ENCODE peak calls at places on chromosome 9, in nine cellular contexts. One of them, this sample, is unnamed. For H3K4me1, the result is how much of the 10 kb centered on the place peaks cover.

GRCh38 chr9:134519403-134520070 is 122.1 kb upstream of the COL5A1 start:
- DNase-seq in tibial artery: no peak
- DNase-seq in CD8-positive, alpha-beta T cell: no peak
- DNase-seq in mammary epithelial cell: no peak
- DNase-seq in BE2C: peak
- DNase-seq in transverse colon: no peak
- DNase-seq in PC-3: no peak
- DNase-seq in HCT116: no peak
- DNase-seq in ovary: no peak
- DNase-seq in this sample: no peak

GRCh38 chr9:97980918-97981827 is 2.0 kb upstream of the ANP32B start:
- DNase-seq in tibial artery: peak
- DNase-seq in CD8-positive, alpha-beta T cell: no peak
- DNase-seq in mammary epithelial cell: peak
- DNase-seq in BE2C: peak
- DNase-seq in transverse colon: peak
- DNase-seq in PC-3: no peak
- DNase-seq in HCT116: no peak
- DNase-seq in ovary: no peak
- DNase-seq in this sample: no peak

GRCh38 chr9:34992376-34992951 is 2.9 kb downstream of the DNAJB5 start:
- DNase-seq in tibial artery: peak
- DNase-seq in CD8-positive, alpha-beta T cell: no peak
- DNase-seq in mammary epithelial cell: peak
- DNase-seq in BE2C: peak
- DNase-seq in transverse colon: peak
- DNase-seq in PC-3: peak
- DNase-seq in HCT116: peak
- DNase-seq in ovary: peak
- DNase-seq in this sample: no peak

GRCh38 chr9:42386477-42386876 is 203.0 kb downstream of the SPATA31A6 start:
- DNase-seq in tibial artery: no peak
- DNase-seq in CD8-positive, alpha-beta T cell: no peak
- DNase-seq in mammary epithelial cell: no peak
- DNase-seq in BE2C: no peak
- DNase-seq in transverse colon: no peak
- DNase-seq in PC-3: no peak
- DNase-seq in HCT116: no peak
- DNase-seq in ovary: no peak
- DNase-seq in this sample: no peak

GRCh38 chr9:137960496-137960895 is 82.9 kb downstream of the CACNA1B start:
- DNase-seq in tibial artery: no peak
- DNase-seq in CD8-positive, alpha-beta T cell: no peak
- DNase-seq in mammary epithelial cell: no peak
- DNase-seq in BE2C: no peak
- DNase-seq in transverse colon: no peak
- DNase-seq in PC-3: no peak
- DNase-seq in HCT116: no peak
- DNase-seq in ovary: no peak
- DNase-seq in this sample: no peak

GRCh38 chr9:35267716-35268115 is 105.9 kb downstream of the UNC13B start:
- DNase-seq in tibial artery: no peak
- DNase-seq in CD8-positive, alpha-beta T cell: no peak
- DNase-seq in mammary epithelial cell: peak
- DNase-seq in BE2C: no peak
- DNase-seq in transverse colon: no peak
- DNase-seq in PC-3: no peak
- DNase-seq in HCT116: no peak
- DNase-seq in ovary: no peak
- DNase-seq in this sample: no peak

GRCh38 chr9:20754556-20754955 is 70.5 kb downstream of the FOCAD start:
- DNase-seq in tibial artery: no peak
- DNase-seq in CD8-positive, alpha-beta T cell: no peak
- DNase-seq in mammary epithelial cell: peak
- DNase-seq in BE2C: no peak
- DNase-seq in transverse colon: no peak
- DNase-seq in PC-3: peak
- DNase-seq in HCT116: no peak
- DNase-seq in ovary: no peak
- DNase-seq in this sample: no peak

GRCh38 chr9:123326662-123327093 is 29.3 kb upstream of the CRB2 start:
- DNase-seq in tibial artery: no peak
- DNase-seq in CD8-positive, alpha-beta T cell: no peak
- DNase-seq in mammary epithelial cell: no peak
- DNase-seq in BE2C: no peak
- DNase-seq in transverse colon: no peak
- DNase-seq in PC-3: no peak
- DNase-seq in HCT116: no peak
- DNase-seq in ovary: no peak
- DNase-seq in this sample: no peak

DNA sequence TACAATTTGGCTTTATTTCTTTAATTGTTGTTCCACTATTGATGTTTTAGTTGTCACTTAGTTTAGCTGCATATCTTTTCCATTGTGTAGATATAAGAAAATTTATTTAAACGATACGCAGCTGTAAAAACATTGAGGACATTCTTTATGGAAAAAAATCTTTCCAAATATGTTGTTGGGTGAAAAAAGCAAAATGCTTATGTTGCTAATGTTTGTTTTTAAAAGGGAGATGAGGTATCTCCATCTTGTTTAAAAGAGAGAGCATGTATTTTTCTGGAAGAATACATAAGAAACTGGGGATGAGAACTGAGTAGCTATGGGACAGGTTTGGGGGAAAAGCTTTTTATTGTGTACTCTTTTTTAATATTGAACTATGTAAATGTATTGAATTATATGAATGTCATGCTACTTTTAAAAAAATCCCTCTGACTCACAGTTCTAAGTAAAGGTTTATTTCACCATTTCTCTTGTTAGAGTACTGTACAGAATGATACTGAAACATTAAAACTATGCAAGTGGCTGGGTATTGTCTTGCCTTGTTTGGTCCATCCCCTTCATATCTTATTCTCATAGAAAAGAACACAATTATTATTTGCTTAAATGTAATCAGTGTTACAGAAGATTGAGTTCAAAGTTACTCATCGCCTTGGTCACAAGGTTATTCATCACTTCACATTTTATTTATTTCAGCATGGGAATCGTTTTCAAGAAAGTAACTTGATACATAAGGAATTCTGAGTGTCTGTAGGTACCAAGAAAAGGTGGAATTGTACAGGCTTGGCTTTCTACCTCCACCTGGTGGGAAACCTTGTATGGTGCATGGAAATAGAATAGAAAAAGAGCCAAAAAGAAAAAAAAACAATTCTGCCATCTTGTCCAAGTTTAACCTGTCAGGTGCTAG is 85.8 kb downstream of the RIC1 start:
- DNase-seq in tibial artery: no peak
- DNase-seq in CD8-positive, alpha-beta T cell: no peak
- DNase-seq in mammary epithelial cell: peak
- DNase-seq in BE2C: no peak
- DNase-seq in transverse colon: no peak
- DNase-seq in PC-3: peak
- DNase-seq in HCT116: peak
- DNase-seq in ovary: no peak
- DNase-seq in this sample: no peak
- TF ChIP-seq CTCF in tibial artery: no peak
- TF ChIP-seq CTCF in CD8-positive, alpha-beta T cell: peak
- TF ChIP-seq CTCF in mammary epithelial cell: peak
- TF ChIP-seq CTCF in BE2C: peak
- TF ChIP-seq CTCF in transverse colon: peak
- TF ChIP-seq CTCF in PC-3: peak
- TF ChIP-seq CTCF in HCT116: peak
- TF ChIP-seq CTCF in ovary: no peak
- TF ChIP-seq CTCF in this sample: peak

GRCh38 chr9:27765931-27766835 is 192.9 kb upstream of the C9orf72 start:
- DNase-seq in tibial artery: no peak
- DNase-seq in CD8-positive, alpha-beta T cell: no peak
- DNase-seq in mammary epithelial cell: no peak
- DNase-seq in BE2C: no peak
- DNase-seq in transverse colon: no peak
- DNase-seq in PC-3: no peak
- DNase-seq in HCT116: no peak
- DNase-seq in ovary: no peak
- DNase-seq in this sample: no peak

GRCh38 chr9:27765266-27765665 is 192.0 kb upstream of the C9orf72 start:
- DNase-seq in tibial artery: no peak
- DNase-seq in CD8-positive, alpha-beta T cell: no peak
- DNase-seq in mammary epithelial cell: peak
- DNase-seq in BE2C: no peak
- DNase-seq in transverse colon: no peak
- DNase-seq in PC-3: no peak
- DNase-seq in HCT116: no peak
- DNase-seq in ovary: no peak
- DNase-seq in this sample: no peak

GRCh38 chr9:27771803-27772545 is 198.7 kb upstream of the C9orf72 start:
- DNase-seq in tibial artery: no peak
- DNase-seq in CD8-positive, alpha-beta T cell: no peak
- DNase-seq in mammary epithelial cell: peak
- DNase-seq in BE2C: no peak
- DNase-seq in transverse colon: no peak
- DNase-seq in PC-3: peak
- DNase-seq in HCT116: no peak
- DNase-seq in ovary: no peak
- DNase-seq in this sample: no peak

GRCh38 chr9:27770541-27770940 is 197.3 kb upstream of the C9orf72 start:
- DNase-seq in tibial artery: no peak
- DNase-seq in CD8-positive, alpha-beta T cell: no peak
- DNase-seq in mammary epithelial cell: no peak
- DNase-seq in BE2C: no peak
- DNase-seq in transverse colon: no peak
- DNase-seq in PC-3: no peak
- DNase-seq in HCT116: no peak
- DNase-seq in ovary: no peak
- DNase-seq in this sample: no peak

DNA sequence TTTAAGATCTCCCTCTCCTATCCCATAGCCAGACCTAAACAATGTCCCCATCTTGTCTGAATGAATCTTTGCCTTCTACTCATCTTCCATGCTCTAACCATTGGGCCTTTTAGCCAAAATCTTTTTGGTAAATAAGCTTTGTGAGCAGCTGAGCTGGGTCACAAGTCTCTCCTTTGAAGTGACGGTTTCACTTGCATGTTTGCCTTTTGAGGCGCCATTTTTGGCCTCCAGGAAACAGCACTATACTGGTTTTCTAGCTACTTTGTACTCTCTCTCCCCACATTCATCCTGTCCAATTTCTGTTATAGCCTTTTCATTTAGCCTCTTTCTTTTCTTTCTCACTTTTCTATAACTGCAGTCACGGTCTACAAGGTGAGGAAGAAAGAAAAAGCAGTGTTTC is 195.5 kb upstream of the C9orf72 start:
- DNase-seq in tibial artery: no peak
- DNase-seq in CD8-positive, alpha-beta T cell: no peak
- DNase-seq in mammary epithelial cell: no peak
- DNase-seq in BE2C: no peak
- DNase-seq in transverse colon: no peak
- DNase-seq in PC-3: no peak
- DNase-seq in HCT116: no peak
- DNase-seq in ovary: no peak
- DNase-seq in this sample: no peak
- H3K4me1 ChIP-seq in tibial artery: under half
- H3K4me1 ChIP-seq in CD8-positive, alpha-beta T cell: under half
- H3K4me1 ChIP-seq in mammary epithelial cell: under half
- H3K4me1 ChIP-seq in BE2C: under half
- H3K4me1 ChIP-seq in transverse colon: under half
- H3K4me1 ChIP-seq in PC-3: under half
- H3K4me1 ChIP-seq in HCT116: under half
- H3K4me1 ChIP-seq in ovary: under half
- H3K4me1 ChIP-seq in this sample: under half

DNA sequence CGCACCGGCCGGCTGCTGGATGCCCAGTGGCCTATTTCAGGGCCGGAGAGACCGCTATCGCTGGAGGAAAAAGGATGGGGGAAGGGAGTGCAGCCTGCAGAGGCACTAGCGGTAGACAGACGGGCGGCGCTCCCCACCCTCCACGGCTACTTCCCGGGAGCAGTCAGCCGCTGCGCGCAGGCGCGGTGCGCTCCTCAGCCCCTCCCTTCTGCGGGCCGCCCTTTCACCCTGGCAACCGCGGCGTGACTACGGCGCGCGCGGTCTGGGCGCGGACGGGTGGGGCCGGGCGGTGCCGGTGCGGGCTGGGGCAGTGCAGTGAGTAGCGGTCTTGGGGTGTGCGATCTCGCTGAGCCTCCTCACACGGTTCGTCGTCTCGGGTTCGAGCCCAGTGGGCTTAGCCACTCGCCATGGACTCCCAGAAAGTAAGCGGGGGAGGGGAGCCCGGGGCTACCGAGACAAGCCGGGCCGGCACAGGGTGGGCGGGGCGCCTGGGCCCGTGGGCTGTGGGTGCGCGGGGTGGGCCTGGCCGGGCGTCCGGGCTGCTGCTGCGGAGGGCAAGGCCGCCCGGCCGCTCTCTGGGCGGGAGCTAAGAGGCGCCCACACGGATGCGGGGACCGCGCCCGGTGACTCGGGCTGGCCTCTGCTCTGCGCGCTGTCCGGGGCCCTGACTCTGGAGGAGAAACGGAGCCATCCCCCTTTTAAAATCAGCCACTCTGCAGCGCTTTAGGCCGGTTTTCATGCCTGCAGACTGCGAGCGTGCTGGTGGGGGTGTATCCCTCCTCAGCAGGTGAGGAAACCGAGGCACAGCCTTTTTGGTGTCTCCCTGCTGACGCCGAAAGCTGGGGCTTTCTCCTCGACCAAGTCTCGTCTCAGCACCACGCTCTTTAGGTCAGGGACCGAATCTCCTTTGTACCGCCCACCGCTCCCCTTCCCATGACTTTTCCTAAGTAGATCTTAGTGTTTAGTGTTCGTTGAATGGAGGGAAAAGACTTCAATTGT is at the start of gene FSD1L:
- DNase-seq in tibial artery: peak
- DNase-seq in CD8-positive, alpha-beta T cell: peak
- DNase-seq in mammary epithelial cell: peak
- DNase-seq in BE2C: peak
- DNase-seq in transverse colon: peak
- DNase-seq in PC-3: peak
- DNase-seq in HCT116: peak
- DNase-seq in ovary: peak
- DNase-seq in this sample: peak
- H3K4me3 ChIP-seq in tibial artery: peak
- H3K4me3 ChIP-seq in CD8-positive, alpha-beta T cell: peak
- H3K4me3 ChIP-seq in mammary epithelial cell: peak
- H3K4me3 ChIP-seq in BE2C: peak
- H3K4me3 ChIP-seq in transverse colon: peak
- H3K4me3 ChIP-seq in PC-3: peak
- H3K4me3 ChIP-seq in HCT116: peak
- H3K4me3 ChIP-seq in ovary: peak
- H3K4me3 ChIP-seq in this sample: peak

DNA sequence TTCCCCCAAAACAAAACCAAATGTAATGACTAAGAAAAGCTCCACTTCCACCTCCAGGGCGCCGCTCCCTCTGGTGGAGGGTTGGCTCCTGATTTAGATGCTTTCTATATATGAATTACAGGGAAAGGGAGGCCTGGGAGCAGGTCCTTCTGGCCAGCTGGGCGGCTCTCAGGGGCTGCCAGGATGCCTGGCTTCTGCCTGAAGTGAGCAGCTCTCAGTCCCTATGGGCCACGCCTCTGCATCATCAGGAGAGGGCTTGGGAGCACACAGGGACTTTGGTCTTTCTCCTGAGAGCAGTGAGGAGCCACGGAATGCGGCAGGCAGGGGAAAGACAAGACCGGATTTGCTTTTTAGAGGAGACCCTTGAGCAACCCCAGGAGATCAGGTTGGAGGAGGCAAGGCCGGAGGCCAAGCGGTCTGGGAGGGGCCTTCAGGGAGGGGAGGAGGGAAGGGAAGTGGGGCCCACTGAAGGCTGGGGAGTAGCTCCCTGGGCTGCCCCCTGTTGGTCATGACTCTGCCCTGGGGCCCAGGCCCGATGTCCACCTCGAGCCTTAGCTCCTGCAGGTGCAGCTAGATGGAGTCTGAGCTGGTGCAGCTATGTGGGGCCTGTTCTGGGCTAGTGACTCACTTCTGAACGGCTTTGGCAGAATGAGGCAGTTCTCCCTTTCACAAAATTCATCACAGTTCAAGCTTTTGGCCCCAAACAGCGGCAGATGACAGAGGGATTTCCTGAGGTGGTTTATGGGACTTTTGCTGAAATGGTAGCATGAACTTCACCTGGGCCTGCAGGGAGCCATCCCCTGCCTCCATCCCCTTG is 11.3 kb upstream of the GRHPR start:
- DNase-seq in tibial artery: no peak
- DNase-seq in CD8-positive, alpha-beta T cell: no peak
- DNase-seq in mammary epithelial cell: peak
- DNase-seq in BE2C: no peak
- DNase-seq in transverse colon: no peak
- DNase-seq in PC-3: no peak
- DNase-seq in HCT116: no peak
- DNase-seq in ovary: no peak
- DNase-seq in this sample: peak
- TF ChIP-seq CTCF in tibial artery: no peak
- TF ChIP-seq CTCF in CD8-positive, alpha-beta T cell: no peak
- TF ChIP-seq CTCF in mammary epithelial cell: peak
- TF ChIP-seq CTCF in BE2C: peak
- TF ChIP-seq CTCF in transverse colon: no peak
- TF ChIP-seq CTCF in PC-3: peak
- TF ChIP-seq CTCF in HCT116: peak
- TF ChIP-seq CTCF in ovary: no peak
- TF ChIP-seq CTCF in this sample: peak

This sample was measured in Caco-2.